ENCODE peak calls at places on chromosomes 6 and 20, in nine cellular contexts. H is A549, B is gastrocnemius medialis, M is heart left ventricle, F is HCT116, I is right lobe of liver, T is adrenal gland, V is transverse colon, Y is IMR-90. D is an unnamed sample.
A peak's percentile ranks its signal among the peaks of the same experiment; 100 is the strongest.

GRCh38 chr6:11221623-11222384 is 10.7 kb downstream of the NEDD9 start:
- DNase-seq in B (no peak), I (no peak), F (no peak), Y (no peak), T (peak; percentile 23), V (no peak), M (no peak), H (no peak), D (no peak)

GRCh38 chr6:3841066-3841454 is 8.1 kb upstream of the FAM50B start:
- DNase-seq in M (no peak), F (no peak), B (no peak), Y (no peak), H (no peak), V (no peak), T (no peak), I (peak; percentile 71), D (no peak)

GRCh38 chr6:139638179-139638872 is 263.9 kb upstream of the CITED2 start:
- DNase-seq in H (no peak), T (no peak), B (no peak), V (no peak), M (no peak), I (no peak), F (no peak), Y (no peak), D (no peak)

GRCh38 chr6:140077712-140078551 is 703.5 kb upstream of the CITED2 start:
- DNase-seq in Y (peak; percentile 54), I (no peak), V (no peak), T (no peak), H (no peak), F (no peak), M (no peak), B (no peak), D (no peak)

GRCh38 chr6:40395698-40396076 is 191.5 kb downstream of the LRFN2 start:
- DNase-seq in Y (no peak), F (no peak), T (no peak), I (no peak), V (no peak), M (no peak), B (no peak), H (no peak), D (no peak)

GRCh38 chr6:22596011-22596410 is 26.6 kb downstream of the HDGFL1 start:
- DNase-seq in V (no peak), F (no peak), B (no peak), I (no peak), T (no peak), M (no peak), Y (peak; percentile 61), H (no peak), D (no peak)

GRCh38 chr20:64225828-64226598 is 29.5 kb upstream of the PCMTD2 start:
- DNase-seq in I (no peak), T (no peak), H (no peak), B (no peak), M (peak; percentile 33), V (no peak), Y (no peak), F (no peak), D (no peak)

GRCh38 chr6:43627008-43627825 is 1.8 kb downstream of the GTPBP2 start:
- DNase-seq in H (peak; percentile 30), I (peak; percentile 76), V (peak; percentile 77), F (peak; percentile 78), M (no peak), T (peak; percentile 92), B (peak; percentile 67), Y (peak; percentile 99), D (peak; percentile 90)

GRCh38 chr20:36064661-36065426 is 89.7 kb upstream of the EPB41L1 start:
- DNase-seq in T (peak; percentile 97), V (peak; percentile 98), F (no peak), Y (peak; percentile 70), B (peak; percentile 87), I (peak; percentile 98), H (peak; percentile 91), M (peak; percentile 99), D (peak; percentile 92)

GRCh38 chr20:45935416-45936046 is 1.0 kb downstream of the PCIF1 start:
- DNase-seq in V (no peak), B (no peak), Y (peak; percentile 43), I (no peak), F (no peak), T (no peak), M (no peak), H (peak; percentile 19), D (no peak)

GRCh38 chr6:144008501-144009245 is 614 bp upstream of the PLAGL1 start:
- DNase-seq in B (no peak), V (peak; percentile 14), T (peak; percentile 30), I (no peak), H (no peak), M (no peak), Y (no peak), F (no peak), D (no peak)

GRCh38 chr20:64160536-64161495 is 3.4 kb upstream of the MYT1 start:
- DNase-seq in B (no peak), V (no peak), T (no peak), H (no peak), M (peak; percentile 23), F (no peak), Y (no peak), I (no peak), D (no peak)

GRCh38 chr6:169479783-169480495 is 221.9 kb downstream of the WDR27 start:
- DNase-seq in M (peak; percentile 52), V (no peak), H (no peak), Y (no peak), T (no peak), I (no peak), F (no peak), B (no peak), D (no peak)

GRCh38 chr6:1290805-1291204 is 21.1 kb upstream of the FOXQ1 start:
- DNase-seq in B (no peak), H (no peak), T (no peak), F (no peak), Y (no peak), V (no peak), I (no peak), M (no peak), D (no peak)

GRCh38 chr6:33320315-33321181 is 3.0 kb upstream of the ZBTB22 start:
- DNase-seq in H (no peak), F (no peak), I (peak; percentile 68), Y (peak; percentile 96), B (no peak), T (peak; percentile 95), M (peak; percentile 77), V (peak; percentile 33), D (no peak)

GRCh38 chr6:33317668-33318425 is at the start of gene ZBTB22:
- DNase-seq in Y (peak; percentile 99), F (peak; percentile 98), I (peak; percentile 99), T (peak; percentile 100), M (peak; percentile 98), V (peak; percentile 100), B (peak; percentile 99), H (peak; percentile 86), D (peak; percentile 100)

GRCh38 chr6:33318426-33319073 is 1.0 kb upstream of the ZBTB22 start:
- DNase-seq in F (no peak), B (no peak), I (no peak), M (no peak), T (no peak), H (no peak), V (no peak), Y (no peak), D (no peak)

GRCh38 chr6:33321227-33321626 is 3.7 kb upstream of the ZBTB22 start:
- DNase-seq in I (no peak), V (no peak), F (no peak), Y (no peak), M (no peak), T (no peak), B (no peak), H (no peak), D (no peak)

GRCh38 chr6:33319939-33320314 is 2.4 kb upstream of the ZBTB22 start:
- DNase-seq in Y (no peak), M (no peak), I (no peak), T (no peak), V (no peak), B (no peak), H (no peak), F (no peak), D (no peak)
- H3K4me3 ChIP-seq in Y (peak overlapping the region; percentile 25), M (no peak overlapping the region), I (no peak overlapping the region), T (no peak overlapping the region), V (no peak overlapping the region), B (no peak overlapping the region), H (no peak overlapping the region), F (no peak overlapping the region), D (no peak overlapping the region)

GRCh38 chr6:26045046-26045938 is 41.9 kb upstream of the HFE start:
- DNase-seq in B (peak; percentile 84), V (peak; percentile 80), I (peak; percentile 88), Y (peak; percentile 94), F (no peak), T (peak; percentile 90), M (peak; percentile 66), H (peak; percentile 55), D (peak; percentile 91)
- TF ChIP-seq POLR2A in B (peak; percentile 40), V (peak; percentile 97), I (peak; percentile 96), Y (peak; percentile 98), F (no peak), T (peak; percentile 82), M (peak; percentile 5), H (peak; percentile 83), D (no peak)

DNA sequence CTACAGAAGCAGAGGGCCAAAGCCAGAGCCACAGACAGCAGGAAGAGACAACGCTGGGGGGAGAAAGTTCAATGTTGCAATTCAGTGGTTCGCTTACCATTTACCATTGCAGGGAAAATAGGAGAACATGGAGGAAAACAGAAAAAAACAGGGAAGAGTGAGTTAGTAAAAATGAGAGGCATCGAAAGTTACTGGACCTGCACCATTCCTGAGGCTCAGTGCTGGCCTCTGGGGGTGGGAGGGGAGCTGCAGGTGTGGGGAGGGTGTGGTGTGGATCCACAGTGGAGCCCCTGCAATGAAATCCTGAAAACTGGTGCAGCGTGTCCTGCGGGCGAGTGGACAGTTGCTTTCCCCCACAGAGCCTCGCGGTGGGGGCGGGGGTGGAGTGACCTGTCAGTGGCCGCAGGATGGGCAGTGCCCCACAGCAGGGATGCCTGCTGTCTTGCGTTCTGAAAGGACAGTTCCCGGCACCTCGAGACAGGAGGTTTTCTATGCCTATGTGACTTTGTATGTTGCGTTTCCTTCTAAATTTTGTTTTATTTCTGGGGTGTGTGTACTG is 5.7 kb downstream of the TMEM181 start:
- DNase-seq in T (no peak), H (no peak), V (no peak), B (no peak), Y (no peak), M (peak; percentile 43), F (no peak), I (no peak), D (peak; percentile 66)
- H3K4me3 ChIP-seq in T (no peak overlapping the region), H (no peak overlapping the region), V (no peak overlapping the region), B (no peak overlapping the region), Y (no peak overlapping the region), M (no peak overlapping the region), F (no peak overlapping the region), I (no peak overlapping the region), D (no peak overlapping the region)

DNA sequence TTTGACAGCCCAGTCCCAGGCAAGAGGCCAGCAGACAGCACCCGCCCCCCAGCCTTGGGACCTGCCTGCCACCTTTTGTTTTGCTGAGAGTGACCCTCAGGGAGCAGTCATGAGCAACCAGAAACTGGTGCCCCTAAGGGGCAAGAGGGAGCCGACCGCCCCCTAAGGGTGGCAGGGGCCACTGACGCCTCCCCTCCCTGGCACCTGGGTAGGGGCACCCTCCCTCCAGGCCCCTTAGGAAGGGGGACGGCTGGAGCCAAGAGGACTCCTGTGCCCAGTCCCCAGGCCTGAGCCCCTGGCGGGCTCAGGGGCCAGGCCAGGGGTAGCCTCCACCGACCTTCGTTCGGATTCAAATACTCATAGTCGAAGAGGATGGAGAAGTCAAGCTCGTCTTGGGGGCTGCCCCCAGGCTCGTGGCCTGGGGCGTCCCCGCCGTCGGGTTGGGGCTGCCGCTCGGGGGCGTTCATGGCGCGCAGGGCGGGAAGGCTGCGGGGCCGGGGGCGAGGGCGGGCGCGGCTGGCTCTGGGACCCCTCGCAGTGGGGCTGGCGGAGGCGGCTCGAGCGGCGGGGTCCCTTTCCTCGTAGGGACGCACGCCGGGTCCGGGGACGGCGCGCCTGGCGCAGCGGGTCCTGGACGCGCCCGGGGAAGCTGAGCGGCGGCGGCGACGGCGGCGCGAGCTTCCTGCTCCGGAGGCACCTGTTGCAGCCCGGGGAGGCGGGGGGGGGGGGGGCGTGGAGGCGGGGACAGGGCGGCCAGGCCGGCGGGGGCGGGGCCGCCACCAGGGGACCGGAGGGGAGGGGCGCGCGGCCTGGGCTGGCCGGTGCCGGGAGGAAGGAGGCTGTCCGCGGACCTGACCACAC is at the start of gene NFATC2:
- DNase-seq in T (peak; percentile 31), M (peak; percentile 79), I (peak; percentile 83), V (peak; percentile 68), H (no peak), F (no peak), Y (no peak), B (peak; percentile 43), D (no peak)
- TF ChIP-seq POLR2A in T (no peak), M (no peak), I (no peak), V (no peak), H (no peak), F (no peak), Y (no peak), B (peak; percentile 52), D (no peak)

D was measured in lower leg skin.